ENCODE peak calls at places on chromosomes 2 and 18, in eight cellular contexts. H, W, V, I, N, R, P and C are unnamed samples.

GRCh38 chr2:39407516-39408296 is 29.4 kb downstream of the MAP4K3 start:
- DNase-seq in W (no peak), V (no peak), N (no peak), H (no peak), I (no peak), R (no peak), P (no peak), C (no peak)

GRCh38 chr18:57943723-57944122 is 100.3 kb upstream of the NEDD4L start:
- DNase-seq in P (no peak), W (no peak), I (no peak), H (no peak), R (no peak), V (no peak), N (no peak), C (no peak)

GRCh38 chr2:218169757-218170546 is 3.2 kb upstream of the CXCR1 start:
- DNase-seq in R (no peak), N (no peak), W (no peak), P (no peak), V (no peak), H (no peak), I (no peak), C (no peak)

GRCh38 chr2:221571391-221572179 is 519 bp downstream of the EPHA4 start:
- DNase-seq in N (peak; percentile 77), I (peak; percentile 8), P (peak; percentile 19), W (peak; percentile 81), H (no peak), R (no peak), V (peak; percentile 23), C (peak; percentile 62)

GRCh38 chr2:85665264-85665937 is 2.6 kb downstream of the SFTPB start:
- DNase-seq in W (no peak), P (no peak), R (no peak), H (no peak), I (no peak), N (no peak), V (no peak), C (no peak)

GRCh38 chr2:199463000-199463692 is 5.4 kb upstream of the SATB2 start:
- DNase-seq in W (peak; percentile 95), V (peak; percentile 90), H (no peak), I (peak; percentile 80), R (peak; percentile 40), P (peak; percentile 67), N (no peak), C (peak; percentile 55)

GRCh38 chr18:42047721-42048120 is 92.7 kb downstream of the PIK3C3 start:
- DNase-seq in V (no peak), N (no peak), W (no peak), P (no peak), I (no peak), H (no peak), R (no peak), C (no peak)

GRCh38 chr2:36657703-36658102 is 38.8 kb upstream of the VIT start:
- DNase-seq in V (no peak), N (no peak), R (no peak), P (no peak), I (no peak), H (no peak), W (no peak), C (no peak)

GRCh38 chr2:189982777-189983394 is 79.6 kb downstream of the MSTN start:
- DNase-seq in H (no peak), V (no peak), P (no peak), R (no peak), N (no peak), W (peak; percentile 64), I (peak; percentile 12), C (no peak)

GRCh38 chr2:164954954-164955701 is at the start of gene SLC38A11:
- DNase-seq in W (peak; percentile 69), H (no peak), P (peak; percentile 9), R (no peak), V (peak; percentile 50), N (no peak), I (peak; percentile 53), C (no peak)

GRCh38 chr2:136990316-136990715 is 225.0 kb downstream of the THSD7B start:
- DNase-seq in R (no peak), W (no peak), I (no peak), P (no peak), V (no peak), H (no peak), N (no peak), C (no peak)

GRCh38 chr2:12340164-12340563 is 376.6 kb upstream of the TRIB2 start:
- DNase-seq in I (no peak), R (peak; percentile 5), N (no peak), W (no peak), H (no peak), P (no peak), V (no peak), C (no peak)

GRCh38 chr2:10223932-10224720 is 78.6 kb upstream of the HPCAL1 start:
- DNase-seq in V (no peak), R (no peak), N (no peak), H (no peak), W (peak; percentile 29), P (no peak), I (no peak), C (no peak)

GRCh38 chr2:70596293-70596692 is 42.7 kb upstream of the TGFA start:
- DNase-seq in N (no peak), V (peak; percentile 72), W (no peak), I (no peak), P (no peak), R (no peak), H (peak; percentile 6), C (no peak)

GRCh38 chr2:163673522-163673921 is 62.3 kb downstream of the FIGN start:
- DNase-seq in I (no peak), R (no peak), W (no peak), V (no peak), N (no peak), H (no peak), P (no peak), C (no peak)

GRCh38 chr2:236303935-236304334 is 39.7 kb upstream of the ASB18 start:
- DNase-seq in P (no peak), V (no peak), H (no peak), N (peak; percentile 11), I (no peak), W (no peak), R (no peak), C (no peak)

GRCh38 chr2:7838636-7839035 is 843.2 kb upstream of the ID2 start:
- DNase-seq in I (no peak), P (no peak), V (no peak), R (no peak), W (peak; percentile 2), H (no peak), N (no peak), C (no peak)

GRCh38 chr2:10216677-10217498 is 85.8 kb upstream of the HPCAL1 start:
- DNase-seq in W (no peak), H (no peak), R (no peak), P (no peak), V (no peak), I (no peak), N (no peak), C (no peak)

GRCh38 chr2:56589820-56590219 is 406.0 kb downstream of the CCDC85A start:
- DNase-seq in I (no peak), P (no peak), N (no peak), H (no peak), V (no peak), R (no peak), W (peak; percentile 38), C (no peak)

GRCh38 chr18:685438-685837 is 27.0 kb downstream of the ENOSF1 start:
- DNase-seq in I (no peak), V (no peak), W (no peak), P (no peak), H (no peak), R (no peak), N (no peak), C (no peak)

GRCh38 chr2:169476459-169476858 is 2.8 kb upstream of the BBS5 start:
- DNase-seq in W (no peak), N (no peak), V (no peak), P (no peak), I (no peak), R (no peak), H (no peak), C (no peak)

GRCh38 chr2:169480079-169480465 is 778 bp downstream of the BBS5 start:
- DNase-seq in P (no peak), V (no peak), R (no peak), W (no peak), N (no peak), I (no peak), H (no peak), C (no peak)

GRCh38 chr2:169478339-169478738 is 955 bp upstream of the BBS5 start:
- DNase-seq in W (no peak), I (no peak), N (no peak), R (no peak), V (no peak), H (no peak), P (no peak), C (no peak)

GRCh38 chr2:169478745-169479256 is 493 bp upstream of the BBS5 start:
- DNase-seq in R (no peak), N (no peak), V (no peak), W (no peak), P (no peak), H (no peak), I (no peak), C (no peak)

GRCh38 chr2:169479257-169480078 is at the start of gene BBS5:
- DNase-seq in P (peak; percentile 69), H (peak; percentile 43), I (peak; percentile 71), R (peak; percentile 59), N (peak; percentile 85), W (peak; percentile 90), V (peak; percentile 64), C (peak; percentile 56)
- TF ChIP-seq CTCF in P (peak; percentile 52), H (peak; percentile 64), I (peak; percentile 41), R (peak; percentile 58), N (no peak), W (peak; percentile 73), V (peak; percentile 30), C (peak; percentile 20)

GRCh38 chr2:66929632-66930385 is 467.3 kb upstream of the ETAA1 start:
- DNase-seq in N (no peak), V (peak; percentile 82), H (peak; percentile 26), W (no peak), I (peak; percentile 17), P (peak; percentile 18), R (peak; percentile 54), C (peak; percentile 55)
- TF ChIP-seq CTCF in N (no peak), V (no peak), H (no peak), W (no peak), I (no peak), P (no peak), R (no peak), C (no peak)

DNA sequence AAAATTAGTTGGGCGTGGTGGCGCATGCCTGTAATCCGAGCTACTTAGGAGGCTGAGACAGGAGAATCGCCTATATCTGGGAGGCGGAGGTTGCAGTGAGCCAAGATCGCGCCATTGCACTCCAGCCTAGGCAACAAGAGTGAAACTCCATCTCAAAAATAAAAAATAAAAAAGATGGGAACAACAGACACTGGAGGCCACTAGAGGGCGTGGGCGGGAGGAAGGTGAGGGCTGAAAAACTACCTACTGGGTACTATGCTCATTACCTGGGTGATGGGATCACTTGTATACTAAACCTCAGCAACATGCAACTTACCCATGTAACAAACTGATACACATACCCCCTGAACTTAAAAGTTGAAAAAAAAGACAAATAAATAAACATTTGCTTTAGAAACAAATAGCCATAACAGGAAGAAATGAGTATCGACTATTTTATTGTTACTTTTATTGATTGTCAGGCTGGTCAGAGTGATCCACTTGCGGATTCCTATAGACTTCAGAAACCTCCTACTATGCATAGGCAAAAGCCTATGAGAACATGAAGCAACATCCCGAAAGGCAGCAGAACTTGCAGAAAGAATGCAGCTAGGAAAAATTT is 61.0 kb downstream of the TMEM163 start:
- DNase-seq in I (peak; percentile 11), N (no peak), H (no peak), P (no peak), W (peak; percentile 78), R (no peak), V (peak; percentile 63), C (no peak)
- TF ChIP-seq CTCF in I (peak; percentile 28), N (no peak), H (peak; percentile 23), P (no peak), W (peak; percentile 86), R (no peak), V (peak; percentile 71), C (peak; percentile 35)

GRCh38 chr2:114373591-114373990 is 68.8 kb upstream of the DPP10 start:
- DNase-seq in V (no peak), I (no peak), H (no peak), W (no peak), P (no peak), R (no peak), N (no peak), C (no peak)
- TF ChIP-seq CTCF in V (no peak), I (no peak), H (no peak), W (no peak), P (no peak), R (no peak), N (no peak), C (no peak)